ENCODE peak calls at places on chromosome 1, in seven cellular contexts. M is WERI-Rb-1; P is naive thymus-derived CD4-positive, alpha-beta T cell; A is MM.1S; R is osteoblast; X is epithelial cell of prostate; T is AG04450. F is an unnamed sample.

GRCh38 chr1:36950588-36950987 is 83.7 kb downstream of the GRIK3 start:
- DNase-seq in M (no peak), P (no peak), A (no peak), R (no peak), X (no peak), T (no peak), F (no peak)

GRCh38 chr1:93304716-93305138 is 41.0 kb upstream of the DR1 start:
- DNase-seq in M (peak), P (peak), A (peak), R (peak), X (peak), T (peak), F (peak)

GRCh38 chr1:182684128-182684828 is at the start of gene RGS8:
- DNase-seq in M (no peak), P (no peak), A (no peak), R (no peak), X (no peak), T (no peak), F (no peak)

GRCh38 chr1:240312872-240313271 is 221.2 kb downstream of the FMN2 start:
- DNase-seq in M (no peak), P (no peak), A (no peak), R (peak), X (no peak), T (peak), F (no peak)

GRCh38 chr1:220272047-220272840 is at the start of gene RAB3GAP2:
- DNase-seq in M (peak), P (peak), A (peak), R (peak), X (peak), T (peak), F (peak)

GRCh38 chr1:62283361-62283760 is 35.9 kb downstream of the KANK4 start:
- DNase-seq in M (no peak), P (no peak), A (no peak), R (no peak), X (no peak), T (no peak), F (no peak)

GRCh38 chr1:168470821-168471473 is 72.8 kb downstream of the XCL2 start:
- DNase-seq in M (no peak), P (no peak), A (no peak), R (peak), X (no peak), T (peak), F (no peak)

GRCh38 chr1:167517535-167518330 is 596 bp downstream of the CD247 start:
- DNase-seq in M (no peak), P (peak), A (no peak), R (no peak), X (no peak), T (no peak), F (no peak)

GRCh38 chr1:79193211-79194079 is 186.9 kb upstream of the ADGRL4 start:
- DNase-seq in M (no peak), P (no peak), A (peak), R (peak), X (no peak), T (no peak), F (no peak)

GRCh38 chr1:37892151-37893047 is 33.0 kb upstream of the MTF1 start:
- DNase-seq in M (no peak), P (no peak), A (no peak), R (peak), X (no peak), T (peak), F (no peak)

GRCh38 chr1:236064674-236065508 is at the start of gene NID1:
- DNase-seq in M (peak), P (no peak), A (no peak), R (peak), X (no peak), T (no peak), F (peak)

GRCh38 chr1:98515744-98516143 is 145.8 kb upstream of the SNX7 start:
- DNase-seq in M (no peak), P (no peak), A (no peak), R (peak), X (no peak), T (no peak), F (no peak)

GRCh38 chr1:206954616-206955342 is 8.5 kb upstream of the PIGR start:
- DNase-seq in M (no peak), P (no peak), A (no peak), R (no peak), X (no peak), T (no peak), F (no peak)

GRCh38 chr1:207812778-207813512 is 61.1 kb downstream of the CD46 start:
- DNase-seq in M (no peak), P (no peak), A (no peak), R (no peak), X (no peak), T (no peak), F (no peak)

GRCh38 chr1:181205901-181206300 is 117.4 kb downstream of the IER5 start:
- DNase-seq in M (no peak), P (no peak), A (no peak), R (no peak), X (no peak), T (no peak), F (no peak)

GRCh38 chr1:9687120-9687875 is 35.8 kb downstream of the PIK3CD start:
- DNase-seq in M (peak), P (no peak), A (peak), R (peak), X (no peak), T (peak), F (peak)

GRCh38 chr1:74684301-74684700 is 10.7 kb upstream of the ERICH3 start:
- DNase-seq in M (no peak), P (no peak), A (no peak), R (no peak), X (no peak), T (no peak), F (no peak)

GRCh38 chr1:50783286-50783685 is 176.8 kb downstream of the FAF1 start:
- DNase-seq in M (peak), P (no peak), A (no peak), R (no peak), X (no peak), T (no peak), F (no peak)

GRCh38 chr1:29933110-29933509 is 696.8 kb downstream of the PTPRU start:
- DNase-seq in M (no peak), P (no peak), A (no peak), R (no peak), X (peak), T (no peak), F (no peak)

GRCh38 chr1:114902343-114902742 is 47.7 kb downstream of the SYCP1 start:
- DNase-seq in M (no peak), P (no peak), A (no peak), R (no peak), X (no peak), T (no peak), F (no peak)

GRCh38 chr1:46183926-46184557 is 7.8 kb upstream of the P3R3URF start:
- DNase-seq in M (no peak), P (no peak), A (no peak), R (peak), X (no peak), T (no peak), F (no peak)

GRCh38 chr1:86731416-86731815 is 27.0 kb downstream of the SH3GLB1 start:
- DNase-seq in M (no peak), P (no peak), A (no peak), R (no peak), X (no peak), T (no peak), F (no peak)

GRCh38 chr1:97042551-97042950 is 321.0 kb downstream of the PTBP2 start:
- DNase-seq in M (no peak), P (no peak), A (no peak), R (no peak), X (no peak), T (no peak), F (no peak)

GRCh38 chr1:151164732-151165280 is 896 bp downstream of the LYSMD1 start:
- DNase-seq in M (no peak), P (no peak), A (no peak), R (peak), X (no peak), T (no peak), F (no peak)

GRCh38 chr1:30748699-30749401 is 8.7 kb downstream of the LAPTM5 start:
- DNase-seq in M (peak), P (no peak), A (no peak), R (peak), X (no peak), T (no peak), F (no peak)

GRCh38 chr1:64073705-64074104 is 129.7 kb upstream of the UBE2U start:
- DNase-seq in M (peak), P (no peak), A (no peak), R (no peak), X (no peak), T (no peak), F (no peak)

GRCh38 chr1:80593197-80593596 is 1207.5 kb upstream of the ADGRL2 start:
- DNase-seq in M (no peak), P (no peak), A (peak), R (no peak), X (no peak), T (no peak), F (no peak)

GRCh38 chr1:168621356-168621755 is 45.0 kb downstream of the XCL1 start:
- DNase-seq in M (no peak), P (no peak), A (no peak), R (peak), X (no peak), T (no peak), F (no peak)

GRCh38 chr1:173660306-173660705 is 9.3 kb downstream of the ANKRD45 start:
- DNase-seq in M (no peak), P (no peak), A (no peak), R (no peak), X (no peak), T (no peak), F (no peak)

DNA sequence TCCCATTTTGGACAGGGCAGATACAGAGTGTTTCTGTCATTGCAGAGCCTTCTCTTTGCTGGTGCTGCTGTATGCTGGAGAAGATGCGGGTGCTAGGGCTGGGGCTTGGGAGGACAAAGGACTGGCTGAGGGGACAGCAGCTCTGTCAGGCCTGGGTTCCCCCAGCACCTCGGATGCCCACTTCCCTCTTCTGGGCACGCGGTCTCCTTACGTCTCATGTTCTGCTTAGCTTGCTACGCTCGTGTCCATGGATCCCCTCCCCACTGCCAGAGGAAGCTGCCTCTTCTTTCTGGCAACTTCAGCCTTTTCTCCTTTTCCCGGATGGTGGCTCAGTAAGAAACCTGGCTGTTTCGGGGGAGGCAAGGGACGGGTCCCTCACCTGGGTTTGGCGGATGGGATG is 75.7 kb downstream of the ARHGEF10L start:
- DNase-seq in M (no peak), P (no peak), A (no peak), R (peak), X (no peak), T (no peak), F (no peak)
- H3K27ac ChIP-seq in M (no peak), P (no peak), A (no peak), R (no peak), X (no peak), T (no peak), F (peak)

GRCh38 chr1:67194209-67194863 is 28.1 kb downstream of the IL23R start:
- DNase-seq in M (no peak), P (no peak), A (peak), R (no peak), X (no peak), T (no peak), F (no peak)
- H3K27ac ChIP-seq in M (no peak), P (no peak), A (no peak), R (no peak), X (no peak), T (no peak), F (no peak)

GRCh38 chr1:201939271-201939973 is 6.9 kb downstream of the LMOD1 start:
- DNase-seq in M (peak), P (no peak), A (no peak), R (no peak), X (no peak), T (no peak), F (no peak)
- H3K27ac ChIP-seq in M (peak), P (no peak), A (no peak), R (no peak), X (no peak), T (peak), F (peak)

GRCh38 chr1:164637461-164638375 is 78.7 kb downstream of the PBX1 start:
- DNase-seq in M (no peak), P (no peak), A (no peak), R (peak), X (no peak), T (peak), F (peak)

GRCh38 chr1:164635074-164635783 is 76.2 kb downstream of the PBX1 start:
- DNase-seq in M (no peak), P (no peak), A (no peak), R (no peak), X (no peak), T (no peak), F (no peak)

GRCh38 chr1:164638506-164639202 is 79.7 kb downstream of the PBX1 start:
- DNase-seq in M (no peak), P (no peak), A (no peak), R (no peak), X (no peak), T (no peak), F (no peak)

GRCh38 chr1:164635784-164636729 is 77.1 kb downstream of the PBX1 start:
- DNase-seq in M (no peak), P (no peak), A (peak), R (no peak), X (no peak), T (no peak), F (no peak)

DNA sequence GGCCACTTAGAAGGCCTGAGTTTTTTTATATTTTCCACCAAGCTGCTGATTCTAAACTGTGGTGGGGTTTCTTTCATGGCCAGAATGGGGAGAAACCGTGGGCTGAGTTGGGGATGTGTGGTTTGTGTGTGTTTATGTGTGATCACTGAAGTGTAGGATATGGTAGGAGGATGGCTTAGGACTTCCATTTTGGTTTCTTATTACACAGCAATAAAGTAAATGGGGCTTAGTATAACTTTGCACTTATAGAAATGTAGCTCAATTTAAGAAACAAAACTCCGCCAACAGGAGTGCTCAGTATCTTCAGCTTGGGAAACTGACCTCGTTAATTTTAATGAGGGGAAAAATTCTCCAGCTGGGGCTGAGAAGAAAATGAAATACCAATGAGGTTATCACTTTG is 77.8 kb downstream of the PBX1 start:
- DNase-seq in M (no peak), P (no peak), A (no peak), R (no peak), X (no peak), T (no peak), F (no peak)
- H3K27ac ChIP-seq in M (no peak), P (no peak), A (peak), R (no peak), X (no peak), T (no peak), F (no peak)

F was measured in thoracic aorta.